ENCODE peak calls at places on chromosomes 3 and 15, in seven cellular contexts. Y is fibroblast of lung, N is HCT116, E is sigmoid colon, A is heart left ventricle, V is heart right ventricle, H is right atrium auricular region. P is an unnamed sample.
A peak's percentile ranks its signal among the peaks of the same experiment; 100 is the strongest.

GRCh38 chr3:171541647-171542046 is 81.4 kb upstream of the TNIK start:
- DNase-seq in Y (no peak), V (no peak), E (no peak), N (no peak), A (no peak), H (no peak), P (no peak)

GRCh38 chr3:40911264-40911663 is 288.0 kb upstream of the CTNNB1 start:
- DNase-seq in Y (no peak), A (no peak), E (no peak), N (no peak), V (no peak), H (no peak), P (no peak)

GRCh38 chr15:82139823-82140268 is 94.0 kb upstream of the MEX3B start:
- DNase-seq in Y (peak; percentile 72), A (no peak), N (peak; percentile 33), E (no peak), V (no peak), H (no peak), P (no peak)

GRCh38 chr3:172314616-172315015 is 133.6 kb downstream of the GHSR start:
- DNase-seq in N (no peak), Y (no peak), V (no peak), H (no peak), E (no peak), A (no peak), P (no peak)

GRCh38 chr15:37819191-37819590 is 115.2 kb upstream of the TMCO5A start:
- DNase-seq in Y (no peak), V (no peak), A (no peak), E (no peak), H (no peak), N (no peak), P (no peak)

GRCh38 chr3:109071349-109072142 is 46.4 kb downstream of the MORC1 start:
- DNase-seq in N (peak; percentile 1), Y (no peak), V (no peak), E (no peak), H (no peak), A (peak; percentile 21), P (no peak)

GRCh38 chr3:27467545-27467944 is 16.6 kb downstream of the SLC4A7 start:
- DNase-seq in E (no peak), H (no peak), A (no peak), V (no peak), N (no peak), Y (peak; percentile 75), P (no peak)

GRCh38 chr3:134563614-134564013 is 77.8 kb downstream of the CEP63 start:
- DNase-seq in V (no peak), N (no peak), H (no peak), Y (no peak), E (no peak), A (no peak), P (no peak)

GRCh38 chr15:68419301-68420175 is 12.4 kb downstream of the ITGA11 start:
- DNase-seq in V (no peak), N (no peak), E (no peak), Y (peak; percentile 28), A (peak; percentile 2), H (peak; percentile 32), P (no peak)

GRCh38 chr3:129412542-129413198 is 15.8 kb downstream of the EFCAB12 start:
- DNase-seq in Y (peak; percentile 71), H (no peak), N (no peak), V (no peak), A (no peak), E (no peak), P (no peak)

GRCh38 chr15:92653836-92654524 is 1.6 kb downstream of the FAM174B start:
- DNase-seq in Y (no peak), V (no peak), A (no peak), N (no peak), H (no peak), E (peak; percentile 76), P (peak; percentile 85)

GRCh38 chr3:33331414-33331813 is 54.2 kb downstream of the FBXL2 start:
- DNase-seq in N (no peak), E (no peak), A (no peak), H (no peak), Y (no peak), V (no peak), P (no peak)

GRCh38 chr3:112730210-112730609 is 89.3 kb upstream of the CCDC80 start:
- DNase-seq in E (no peak), Y (peak; percentile 24), N (no peak), V (no peak), A (no peak), H (no peak), P (no peak)

GRCh38 chr15:89575656-89576416 is 567 bp downstream of the TICRR start:
- DNase-seq in N (no peak), V (peak; percentile 10), A (no peak), Y (no peak), H (no peak), E (no peak), P (no peak)

GRCh38 chr3:194607592-194608386 is 25.4 kb downstream of the TMEM44 start:
- DNase-seq in A (no peak), N (no peak), E (no peak), H (no peak), Y (no peak), V (no peak), P (no peak)

DNA sequence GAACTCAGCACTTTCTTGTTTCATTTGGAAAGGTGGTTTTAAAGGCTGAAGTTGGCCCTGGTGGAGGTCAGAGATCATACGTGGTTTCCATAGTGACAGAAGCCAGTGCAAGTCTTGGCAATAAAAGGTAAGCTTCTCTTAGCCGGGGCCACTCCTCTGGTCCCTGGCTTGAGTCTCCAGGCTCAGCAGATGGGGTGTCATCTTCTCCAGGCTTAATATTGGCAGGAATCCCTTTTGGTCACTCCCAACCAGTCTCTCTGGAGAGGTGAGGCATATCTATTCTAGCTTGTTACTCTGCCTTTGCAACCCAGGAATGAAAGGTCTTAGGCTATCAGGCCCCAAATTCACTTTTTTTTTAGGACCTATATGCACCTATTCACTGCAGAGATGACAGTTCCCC is 4.8 kb downstream of the CYP19A1 start:
- DNase-seq in E (no peak), V (no peak), N (no peak), Y (no peak), H (no peak), A (no peak), P (no peak)
- H3K4me1 ChIP-seq in E (peaks cover 21% of the 10 kb centered on the region), V (peaks cover 69% of the 10 kb centered on the region), N (no peaks in the 10 kb centered on the region), Y (no peaks in the 10 kb centered on the region), H (no peaks in the 10 kb centered on the region), A (peaks cover 51% of the 10 kb centered on the region), P (no peaks in the 10 kb centered on the region)

GRCh38 chr15:41661078-41661528 is 898 bp downstream of the MGA start:
- DNase-seq in V (no peak), H (no peak), E (no peak), Y (no peak), A (no peak), N (no peak), P (no peak)
- TF ChIP-seq CTCF in V (no peak), H (no peak), E (no peak), Y (no peak), A (no peak), N (no peak), P (no peak)

GRCh38 chr15:55283295-55284147 is 6.1 kb downstream of the RAB27A start:
- DNase-seq in V (no peak), A (no peak), H (no peak), N (no peak), Y (no peak), E (no peak), P (no peak)
- H3K4me1 ChIP-seq in V (peaks cover 92% of the 10 kb centered on the region), A (peaks cover 8% of the 10 kb centered on the region), H (no peaks in the 10 kb centered on the region), N (peaks cover 22% of the 10 kb centered on the region), Y (peaks cover 24% of the 10 kb centered on the region), E (peaks cover 27% of the 10 kb centered on the region), P (peaks cover 8% of the 10 kb centered on the region)

GRCh38 chr3:38528457-38528856 is 32.3 kb downstream of the EXOG start:
- DNase-seq in A (no peak), V (no peak), H (no peak), E (no peak), Y (no peak), N (no peak), P (no peak)
- TF ChIP-seq CTCF in A (peak; percentile 9), V (peak; percentile 36), H (no peak), E (no peak), Y (no peak), N (peak; percentile 28), P (no peak)

P was measured in prostate gland.